ENCODE peak calls at places on chromosomes 3 and 15, in ten cellular contexts. V, R, Z, T, I, S, Q, A, P and L are unnamed samples.

GRCh38 chr3:40249168-40249567 is 60.3 kb upstream of the EIF1B start:
- DNase-seq in V (no peak), R (no peak), Z (no peak), T (no peak), I (no peak), S (no peak), Q (no peak), A (no peak), P (no peak), L (no peak)

GRCh38 chr15:77386626-77387025 is 33.3 kb downstream of the PEAK1 start:
- DNase-seq in V (no peak), R (no peak), Z (no peak), T (no peak), I (no peak), S (no peak), Q (no peak), A (no peak), P (no peak), L (no peak)

GRCh38 chr3:118080886-118081285 is 953.8 kb downstream of the IGSF11 start:
- DNase-seq in V (no peak), R (no peak), Z (no peak), T (no peak), I (no peak), S (no peak), Q (no peak), A (no peak), P (no peak), L (no peak)

GRCh38 chr3:175601521-175601920 is 742.4 kb downstream of the NAALADL2 start:
- DNase-seq in V (no peak), R (no peak), Z (no peak), T (no peak), I (no peak), S (no peak), Q (no peak), A (no peak), P (no peak), L (no peak)

GRCh38 chr3:112101946-112102345 is 15.8 kb downstream of the C3orf52 start:
- DNase-seq in V (no peak), R (no peak), Z (peak), T (no peak), I (no peak), S (no peak), Q (peak), A (no peak), P (no peak), L (no peak)

GRCh38 chr15:101128191-101128590 is 123.7 kb downstream of the CHSY1 start:
- DNase-seq in V (no peak), R (no peak), Z (peak), T (no peak), I (no peak), S (no peak), Q (peak), A (no peak), P (no peak), L (no peak)

GRCh38 chr3:18351069-18351628 is 74.0 kb downstream of the SATB1 start:
- DNase-seq in V (no peak), R (no peak), Z (no peak), T (no peak), I (no peak), S (no peak), Q (no peak), A (no peak), P (no peak), L (no peak)

GRCh38 chr3:45560270-45561020 is 34.1 kb upstream of the LIMD1 start:
- DNase-seq in V (peak), R (peak), Z (peak), T (no peak), I (no peak), S (peak), Q (no peak), A (peak), P (no peak), L (no peak)

GRCh38 chr3:16828815-16829214 is 55.9 kb upstream of the PLCL2 start:
- DNase-seq in V (peak), R (peak), Z (peak), T (peak), I (peak), S (no peak), Q (no peak), A (no peak), P (peak), L (no peak)

GRCh38 chr15:48190932-48191573 is 412 bp upstream of the CTXN2 start:
- DNase-seq in V (peak), R (peak), Z (peak), T (peak), I (peak), S (no peak), Q (peak), A (no peak), P (peak), L (peak)

GRCh38 chr15:51874751-51875644 is 45.5 kb downstream of the TMOD3 start:
- DNase-seq in V (no peak), R (peak), Z (peak), T (no peak), I (no peak), S (no peak), Q (peak), A (peak), P (no peak), L (no peak)

DNA sequence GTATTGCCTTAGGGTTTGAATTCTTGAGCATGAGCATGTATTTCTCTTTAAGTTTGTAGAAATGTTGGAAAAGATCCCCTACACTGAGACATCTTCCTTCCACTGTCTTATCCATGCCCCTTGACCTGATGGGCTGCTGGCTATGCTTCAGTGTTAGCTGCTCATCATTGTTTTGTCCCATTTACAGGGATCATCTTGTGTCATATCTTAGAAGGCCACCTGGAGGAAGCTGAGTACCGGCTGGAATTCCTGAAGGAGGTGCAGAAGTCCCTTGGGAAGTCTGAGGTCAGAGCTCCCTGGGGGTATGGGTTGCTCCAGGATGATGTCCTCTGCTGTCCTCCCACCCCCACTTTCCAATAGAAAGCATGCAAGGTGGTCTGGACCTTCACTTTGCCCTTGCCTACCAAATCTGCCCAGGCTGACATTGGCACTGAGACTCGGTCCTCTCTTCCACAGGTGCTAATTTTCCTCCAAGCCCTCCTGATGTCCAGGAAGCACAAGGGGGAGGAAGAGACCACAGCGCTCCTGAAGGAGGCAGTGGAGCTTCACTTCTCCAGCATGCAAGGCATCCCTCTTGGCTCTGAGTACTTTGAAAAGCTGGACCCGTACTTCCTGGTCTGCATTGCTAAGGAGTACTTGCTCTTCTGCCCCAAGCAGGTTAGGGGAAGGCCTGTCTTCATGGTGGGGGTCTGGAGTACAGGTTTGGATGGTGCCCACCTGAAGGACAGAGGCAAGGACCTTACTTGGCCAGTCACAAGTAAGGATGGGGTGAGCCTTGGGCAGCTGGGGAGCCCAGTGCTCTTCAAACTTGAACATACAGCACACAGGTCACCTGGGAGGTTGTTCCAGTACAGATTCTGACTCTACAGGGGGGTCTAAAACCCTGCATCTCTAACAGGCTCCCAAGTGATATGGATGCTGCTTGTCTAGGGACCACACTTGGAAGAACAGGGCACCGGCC is 17.7 kb downstream of the TTC21A start:
- DNase-seq in V (no peak), R (peak), Z (peak), T (no peak), I (no peak), S (no peak), Q (no peak), A (no peak), P (peak), L (no peak)
- TF ChIP-seq CTCF in V (no peak), R (peak), Z (peak), T (no peak), I (no peak), S (peak), Q (no peak), A (no peak), P (peak), L (peak)

GRCh38 chr3:157159762-157160651 is at the start of gene CCNL1:
- DNase-seq in V (peak), R (peak), Z (peak), T (peak), I (peak), S (peak), Q (peak), A (peak), P (peak), L (peak)

GRCh38 chr3:157160652-157161480 is 919 bp upstream of the CCNL1 start:
- DNase-seq in V (peak), R (peak), Z (peak), T (no peak), I (peak), S (peak), Q (peak), A (peak), P (peak), L (peak)

GRCh38 chr3:157156844-157157635 is 2.9 kb downstream of the CCNL1 start:
- DNase-seq in V (no peak), R (no peak), Z (peak), T (no peak), I (no peak), S (no peak), Q (no peak), A (no peak), P (no peak), L (no peak)

GRCh38 chr3:157157836-157158235 is 2.1 kb downstream of the CCNL1 start:
- DNase-seq in V (no peak), R (no peak), Z (no peak), T (no peak), I (no peak), S (no peak), Q (no peak), A (no peak), P (no peak), L (no peak)

DNA sequence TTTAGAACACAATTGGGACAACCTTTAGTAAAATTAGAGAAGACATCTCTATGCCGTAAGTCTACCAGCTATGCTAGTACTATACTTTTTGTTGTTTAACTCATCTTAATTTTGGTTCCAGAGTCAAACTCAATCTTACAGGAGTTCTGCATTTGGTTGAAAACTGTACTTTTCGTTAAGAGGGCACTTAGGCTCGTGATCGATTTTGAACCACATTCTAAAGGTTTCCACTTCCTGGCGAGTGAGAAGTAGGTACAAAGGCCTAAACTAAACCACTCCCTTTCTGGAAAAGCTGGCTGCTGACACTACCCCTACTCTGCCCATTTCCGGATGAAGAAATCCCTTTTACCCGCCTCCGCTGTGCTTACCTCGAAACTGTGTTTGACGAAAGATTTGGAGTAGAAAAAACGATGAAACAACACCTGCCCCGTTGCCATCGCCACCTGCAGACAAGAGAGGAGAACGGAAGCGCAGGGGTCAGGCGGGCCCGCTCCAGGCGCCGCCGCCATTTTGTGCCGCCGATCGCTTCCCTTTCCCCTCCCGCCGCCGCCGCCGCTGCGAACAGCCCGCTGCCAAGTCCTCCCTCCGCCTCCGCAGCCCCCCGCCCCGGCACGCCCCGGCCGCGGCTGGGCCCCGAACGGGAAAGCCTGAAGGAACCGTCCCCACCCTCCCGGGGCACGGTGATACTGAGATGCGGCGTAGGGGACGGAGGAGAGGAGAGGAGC is 748 bp downstream of the CCNL1 start:
- DNase-seq in V (peak), R (peak), Z (peak), T (peak), I (peak), S (no peak), Q (peak), A (no peak), P (peak), L (peak)
- TF ChIP-seq CTCF in V (no peak), R (no peak), Z (peak), T (peak), I (no peak), S (no peak), Q (no peak), A (no peak), P (peak), L (peak)

GRCh38 chr3:161419555-161420333 is 48.4 kb upstream of the SPTSSB start:
- DNase-seq in V (no peak), R (no peak), Z (no peak), T (no peak), I (no peak), S (no peak), Q (no peak), A (no peak), P (no peak), L (no peak)

GRCh38 chr3:161422171-161422693 is 50.9 kb upstream of the SPTSSB start:
- DNase-seq in V (no peak), R (no peak), Z (no peak), T (no peak), I (no peak), S (no peak), Q (no peak), A (no peak), P (no peak), L (no peak)

GRCh38 chr3:161415506-161416231 is 44.4 kb upstream of the SPTSSB start:
- DNase-seq in V (no peak), R (no peak), Z (peak), T (no peak), I (no peak), S (no peak), Q (peak), A (no peak), P (no peak), L (no peak)

GRCh38 chr3:161423911-161424522 is 52.7 kb upstream of the SPTSSB start:
- DNase-seq in V (no peak), R (no peak), Z (peak), T (no peak), I (no peak), S (no peak), Q (peak), A (no peak), P (no peak), L (no peak)

DNA sequence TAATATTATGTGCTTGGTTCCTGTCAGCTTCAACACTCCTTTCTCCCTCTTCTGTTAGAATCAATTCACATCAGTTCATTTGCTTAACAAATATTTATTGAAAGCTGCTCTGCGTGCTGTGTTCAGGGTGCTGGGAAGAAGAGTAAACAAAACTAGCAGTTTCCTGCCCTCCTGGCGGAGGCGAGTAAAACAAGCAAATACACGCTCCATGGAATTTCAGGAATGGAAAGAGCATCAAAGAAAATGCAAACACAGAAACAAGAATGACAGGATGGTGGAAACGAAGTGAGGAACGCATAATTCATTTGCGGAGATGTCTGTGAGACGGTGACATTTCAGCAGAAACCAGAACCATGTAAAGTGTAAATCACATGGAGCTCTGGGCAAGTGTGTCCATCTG is 49.4 kb upstream of the SPTSSB start:
- DNase-seq in V (no peak), R (no peak), Z (no peak), T (no peak), I (no peak), S (no peak), Q (peak), A (no peak), P (no peak), L (no peak)
- TF ChIP-seq CTCF in V (no peak), R (no peak), Z (no peak), T (no peak), I (no peak), S (no peak), Q (no peak), A (no peak), P (no peak), L (peak)

GRCh38 chr3:57856675-57857074 is 100.6 kb downstream of the SLMAP start:
- DNase-seq in V (no peak), R (no peak), Z (no peak), T (no peak), I (no peak), S (no peak), Q (peak), A (no peak), P (no peak), L (no peak)
- TF ChIP-seq CTCF in V (no peak), R (no peak), Z (peak), T (no peak), I (no peak), S (no peak), Q (no peak), A (no peak), P (no peak), L (no peak)

GRCh38 chr3:39183231-39184080 is 8.9 kb downstream of the XIRP1 start:
- DNase-seq in V (no peak), R (no peak), Z (no peak), T (no peak), I (no peak), S (no peak), Q (no peak), A (no peak), P (peak), L (no peak)

GRCh38 chr3:39181408-39182335 is 10.7 kb downstream of the XIRP1 start:
- DNase-seq in V (no peak), R (no peak), Z (no peak), T (no peak), I (no peak), S (no peak), Q (no peak), A (no peak), P (no peak), L (no peak)

GRCh38 chr3:39178553-39178952 is 13.8 kb downstream of the XIRP1 start:
- DNase-seq in V (no peak), R (no peak), Z (peak), T (no peak), I (peak), S (no peak), Q (no peak), A (no peak), P (no peak), L (no peak)

GRCh38 chr3:39180183-39180545 is 12.2 kb downstream of the XIRP1 start:
- DNase-seq in V (no peak), R (no peak), Z (no peak), T (no peak), I (peak), S (no peak), Q (no peak), A (no peak), P (no peak), L (no peak)

GRCh38 chr3:39180546-39181346 is 11.6 kb downstream of the XIRP1 start:
- DNase-seq in V (peak), R (peak), Z (peak), T (peak), I (peak), S (peak), Q (peak), A (peak), P (peak), L (no peak)
- TF ChIP-seq CTCF in V (no peak), R (no peak), Z (peak), T (no peak), I (no peak), S (no peak), Q (no peak), A (no peak), P (peak), L (peak)

GRCh38 chr3:56260262-56260661 is 208.0 kb downstream of the ERC2 start:
- DNase-seq in V (no peak), R (no peak), Z (no peak), T (no peak), I (no peak), S (no peak), Q (no peak), A (no peak), P (no peak), L (no peak)
- TF ChIP-seq CTCF in V (no peak), R (no peak), Z (no peak), T (no peak), I (no peak), S (no peak), Q (no peak), A (no peak), P (no peak), L (no peak)

GRCh38 chr3:127171721-127172120 is 21.2 kb upstream of the PRR23E start:
- DNase-seq in V (no peak), R (no peak), Z (no peak), T (no peak), I (no peak), S (peak), Q (no peak), A (no peak), P (no peak), L (no peak)

GRCh38 chr3:127172670-127173515 is 20.0 kb upstream of the PRR23E start:
- DNase-seq in V (no peak), R (no peak), Z (peak), T (no peak), I (no peak), S (peak), Q (peak), A (no peak), P (no peak), L (peak)

GRCh38 chr3:127171320-127171719 is 21.6 kb upstream of the PRR23E start:
- DNase-seq in V (no peak), R (no peak), Z (no peak), T (no peak), I (no peak), S (peak), Q (no peak), A (no peak), P (no peak), L (peak)

GRCh38 chr3:127172211-127172610 is 20.7 kb upstream of the PRR23E start:
- DNase-seq in V (no peak), R (no peak), Z (no peak), T (no peak), I (no peak), S (peak), Q (no peak), A (no peak), P (no peak), L (peak)

DNA sequence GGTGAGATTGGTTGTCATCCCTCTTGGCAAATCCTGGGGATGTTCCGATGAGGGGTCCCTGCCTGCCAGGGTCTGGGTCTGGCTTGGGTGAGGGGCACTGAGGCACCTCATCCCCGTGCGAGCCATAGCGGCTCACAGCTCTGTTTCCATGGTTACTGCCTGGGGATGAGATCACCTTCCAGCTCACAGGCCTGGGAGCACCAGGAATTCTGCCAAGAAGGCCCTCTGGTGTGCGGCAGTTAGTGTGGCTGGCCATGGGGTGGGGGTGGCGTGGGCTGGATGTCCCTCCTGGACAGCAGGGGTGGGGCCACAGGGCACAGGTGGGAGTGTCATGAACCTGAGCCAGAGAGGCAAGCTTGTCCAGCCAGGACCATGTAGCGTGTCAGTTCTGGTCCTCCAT is 22.1 kb upstream of the PRR23E start:
- DNase-seq in V (no peak), R (no peak), Z (peak), T (no peak), I (no peak), S (peak), Q (peak), A (no peak), P (no peak), L (no peak)
- TF ChIP-seq CTCF in V (no peak), R (no peak), Z (no peak), T (no peak), I (no peak), S (no peak), Q (no peak), A (no peak), P (no peak), L (no peak)

GRCh38 chr3:195001961-195002861 is 268.7 kb downstream of the XXYLT1 start:
- DNase-seq in V (peak), R (peak), Z (peak), T (no peak), I (peak), S (peak), Q (peak), A (no peak), P (peak), L (peak)
- TF ChIP-seq CTCF in V (peak), R (peak), Z (peak), T (peak), I (peak), S (no peak), Q (no peak), A (no peak), P (peak), L (peak)